ENCODE peak calls at places on chromosome 4, in four cellular contexts. One of them, this sample, is unnamed.

GRCh38 chr4:33255507-33255906 is 2535.3 kb downstream of the PCDH7 start:
- DNase-seq in SK-N-SH: no peak
- DNase-seq in left ventricle myocardium inferior: no peak
- DNase-seq in pancreas: no peak
- DNase-seq in this sample: no peak

GRCh38 chr4:41656572-41657301 is 91.8 kb downstream of the PHOX2B start:
- DNase-seq in SK-N-SH: no peak
- DNase-seq in left ventricle myocardium inferior: peak
- DNase-seq in pancreas: no peak
- DNase-seq in this sample: no peak

GRCh38 chr4:16116493-16116990 is 32.7 kb upstream of the PROM1 start:
- DNase-seq in SK-N-SH: no peak
- DNase-seq in left ventricle myocardium inferior: no peak
- DNase-seq in pancreas: no peak
- DNase-seq in this sample: no peak

GRCh38 chr4:134154097-134154496 is 47.5 kb downstream of the PABPC4L start:
- DNase-seq in SK-N-SH: no peak
- DNase-seq in left ventricle myocardium inferior: no peak
- DNase-seq in pancreas: no peak
- DNase-seq in this sample: no peak

GRCh38 chr4:153640476-153640802 is 43.6 kb upstream of the TLR2 start:
- DNase-seq in SK-N-SH: no peak
- DNase-seq in left ventricle myocardium inferior: no peak
- DNase-seq in pancreas: no peak
- DNase-seq in this sample: no peak

GRCh38 chr4:14513471-14513870 is 488.8 kb upstream of the CPEB2 start:
- DNase-seq in SK-N-SH: no peak
- DNase-seq in left ventricle myocardium inferior: no peak
- DNase-seq in pancreas: no peak
- DNase-seq in this sample: no peak

GRCh38 chr4:28916585-28916984 is 1803.6 kb upstream of the PCDH7 start:
- DNase-seq in SK-N-SH: no peak
- DNase-seq in left ventricle myocardium inferior: no peak
- DNase-seq in pancreas: no peak
- DNase-seq in this sample: no peak

GRCh38 chr4:96052827-96053226 is 212.9 kb downstream of the PDHA2 start:
- DNase-seq in SK-N-SH: no peak
- DNase-seq in left ventricle myocardium inferior: no peak
- DNase-seq in pancreas: no peak
- DNase-seq in this sample: no peak

GRCh38 chr4:102640669-102641068 is 120.1 kb downstream of the MANBA start:
- DNase-seq in SK-N-SH: no peak
- DNase-seq in left ventricle myocardium inferior: no peak
- DNase-seq in pancreas: no peak
- DNase-seq in this sample: no peak

GRCh38 chr4:74073358-74073757 is 25.6 kb downstream of the CXCL2 start:
- DNase-seq in SK-N-SH: no peak
- DNase-seq in left ventricle myocardium inferior: no peak
- DNase-seq in pancreas: no peak
- DNase-seq in this sample: no peak

GRCh38 chr4:171265190-171265818 is 547.9 kb upstream of the GALNTL6 start:
- DNase-seq in SK-N-SH: no peak
- DNase-seq in left ventricle myocardium inferior: no peak
- DNase-seq in pancreas: no peak
- DNase-seq in this sample: no peak

GRCh38 chr4:145260091-145260490 is 79.7 kb upstream of the OTUD4 start:
- DNase-seq in SK-N-SH: no peak
- DNase-seq in left ventricle myocardium inferior: no peak
- DNase-seq in pancreas: no peak
- DNase-seq in this sample: no peak

GRCh38 chr4:185679523-185679922 is 132.5 kb downstream of the SORBS2 start:
- DNase-seq in SK-N-SH: no peak
- DNase-seq in left ventricle myocardium inferior: no peak
- DNase-seq in pancreas: no peak
- DNase-seq in this sample: no peak

GRCh38 chr4:107913283-107913899 is 18.0 kb upstream of the CYP2U1 start:
- DNase-seq in SK-N-SH: peak
- DNase-seq in left ventricle myocardium inferior: no peak
- DNase-seq in pancreas: no peak
- DNase-seq in this sample: no peak

GRCh38 chr4:150501019-150501727 is 80.8 kb upstream of the MAB21L2 start:
- DNase-seq in SK-N-SH: no peak
- DNase-seq in left ventricle myocardium inferior: no peak
- DNase-seq in pancreas: no peak
- DNase-seq in this sample: no peak

GRCh38 chr4:40986375-40986774 is 228.0 kb downstream of the APBB2 start:
- DNase-seq in SK-N-SH: no peak
- DNase-seq in left ventricle myocardium inferior: no peak
- DNase-seq in pancreas: no peak
- DNase-seq in this sample: no peak

GRCh38 chr4:131974730-131975129 is 1174.4 kb upstream of the PCDH10 start:
- DNase-seq in SK-N-SH: no peak
- DNase-seq in left ventricle myocardium inferior: no peak
- DNase-seq in pancreas: no peak
- DNase-seq in this sample: no peak

GRCh38 chr4:86935499-86935832 is 655 bp downstream of the AFF1 start:
- DNase-seq in SK-N-SH: peak
- DNase-seq in left ventricle myocardium inferior: no peak
- DNase-seq in pancreas: no peak
- DNase-seq in this sample: peak

GRCh38 chr4:99529218-99529617 is 18.4 kb downstream of the C4orf17 start:
- DNase-seq in SK-N-SH: no peak
- DNase-seq in left ventricle myocardium inferior: no peak
- DNase-seq in pancreas: no peak
- DNase-seq in this sample: no peak

GRCh38 chr4:185872747-185873380 is 60.9 kb upstream of the SORBS2 start:
- DNase-seq in SK-N-SH: no peak
- DNase-seq in left ventricle myocardium inferior: no peak
- DNase-seq in pancreas: no peak
- DNase-seq in this sample: no peak

GRCh38 chr4:179110356-179110755 is 1668.1 kb upstream of the AGA start:
- DNase-seq in SK-N-SH: no peak
- DNase-seq in left ventricle myocardium inferior: no peak
- DNase-seq in pancreas: no peak
- DNase-seq in this sample: no peak

GRCh38 chr4:16641971-16642370 is 256.5 kb downstream of the LDB2 start:
- DNase-seq in SK-N-SH: no peak
- DNase-seq in left ventricle myocardium inferior: no peak
- DNase-seq in pancreas: no peak
- DNase-seq in this sample: no peak

GRCh38 chr4:119184128-119184527 is 28.4 kb upstream of the USP53 start:
- DNase-seq in SK-N-SH: no peak
- DNase-seq in left ventricle myocardium inferior: no peak
- DNase-seq in pancreas: no peak
- DNase-seq in this sample: no peak

GRCh38 chr4:75860606-75861005 is 41.6 kb downstream of the PPEF2 start:
- DNase-seq in SK-N-SH: no peak
- DNase-seq in left ventricle myocardium inferior: no peak
- DNase-seq in pancreas: no peak
- DNase-seq in this sample: no peak

GRCh38 chr4:52576326-52576725 is 82.8 kb downstream of the USP46 start:
- DNase-seq in SK-N-SH: no peak
- DNase-seq in left ventricle myocardium inferior: no peak
- DNase-seq in pancreas: no peak
- DNase-seq in this sample: no peak

GRCh38 chr4:10554694-10555093 is 97.5 kb upstream of the ZNF518B start:
- DNase-seq in SK-N-SH: peak
- DNase-seq in left ventricle myocardium inferior: no peak
- DNase-seq in pancreas: no peak
- DNase-seq in this sample: peak

GRCh38 chr4:153170407-153170806 is 33.8 kb upstream of the TRIM2 start:
- DNase-seq in SK-N-SH: no peak
- DNase-seq in left ventricle myocardium inferior: no peak
- DNase-seq in pancreas: no peak
- DNase-seq in this sample: no peak

GRCh38 chr4:129623233-129623632 is 527.3 kb downstream of the C4orf33 start:
- DNase-seq in SK-N-SH: no peak
- DNase-seq in left ventricle myocardium inferior: no peak
- DNase-seq in pancreas: no peak
- DNase-seq in this sample: no peak

GRCh38 chr4:2339458-2340271 is 77.8 kb upstream of the MXD4 start:
- DNase-seq in SK-N-SH: no peak
- DNase-seq in left ventricle myocardium inferior: no peak
- DNase-seq in pancreas: peak
- DNase-seq in this sample: no peak

GRCh38 chr4:173917255-173917960 is 366.1 kb downstream of the FBXO8 start:
- DNase-seq in SK-N-SH: no peak
- DNase-seq in left ventricle myocardium inferior: no peak
- DNase-seq in pancreas: no peak
- DNase-seq in this sample: no peak

GRCh38 chr4:6250235-6250983 is 19.2 kb upstream of the WFS1 start:
- DNase-seq in SK-N-SH: peak
- DNase-seq in left ventricle myocardium inferior: no peak
- DNase-seq in pancreas: no peak
- DNase-seq in this sample: peak

GRCh38 chr4:24912252-24913098 is at the start of gene CCDC149:
- DNase-seq in SK-N-SH: peak
- DNase-seq in left ventricle myocardium inferior: peak
- DNase-seq in pancreas: peak
- DNase-seq in this sample: no peak

GRCh38 chr4:29549308-29549707 is 1170.9 kb upstream of the PCDH7 start:
- DNase-seq in SK-N-SH: no peak
- DNase-seq in left ventricle myocardium inferior: no peak
- DNase-seq in pancreas: no peak
- DNase-seq in this sample: no peak

GRCh38 chr4:121454251-121454979 is 73.6 kb upstream of the QRFPR start:
- DNase-seq in SK-N-SH: no peak
- DNase-seq in left ventricle myocardium inferior: no peak
- DNase-seq in pancreas: no peak
- DNase-seq in this sample: no peak

GRCh38 chr4:169226565-169226964 is 44.2 kb downstream of the SH3RF1 start:
- DNase-seq in SK-N-SH: no peak
- DNase-seq in left ventricle myocardium inferior: no peak
- DNase-seq in pancreas: no peak
- DNase-seq in this sample: no peak

GRCh38 chr4:169222768-169223167 is 48.0 kb downstream of the SH3RF1 start:
- DNase-seq in SK-N-SH: no peak
- DNase-seq in left ventricle myocardium inferior: no peak
- DNase-seq in pancreas: no peak
- DNase-seq in this sample: no peak

GRCh38 chr4:169225812-169226211 is 44.9 kb downstream of the SH3RF1 start:
- DNase-seq in SK-N-SH: no peak
- DNase-seq in left ventricle myocardium inferior: no peak
- DNase-seq in pancreas: no peak
- DNase-seq in this sample: no peak

GRCh38 chr4:169228076-169228475 is 42.7 kb downstream of the SH3RF1 start:
- DNase-seq in SK-N-SH: no peak
- DNase-seq in left ventricle myocardium inferior: no peak
- DNase-seq in pancreas: no peak
- DNase-seq in this sample: no peak

DNA sequence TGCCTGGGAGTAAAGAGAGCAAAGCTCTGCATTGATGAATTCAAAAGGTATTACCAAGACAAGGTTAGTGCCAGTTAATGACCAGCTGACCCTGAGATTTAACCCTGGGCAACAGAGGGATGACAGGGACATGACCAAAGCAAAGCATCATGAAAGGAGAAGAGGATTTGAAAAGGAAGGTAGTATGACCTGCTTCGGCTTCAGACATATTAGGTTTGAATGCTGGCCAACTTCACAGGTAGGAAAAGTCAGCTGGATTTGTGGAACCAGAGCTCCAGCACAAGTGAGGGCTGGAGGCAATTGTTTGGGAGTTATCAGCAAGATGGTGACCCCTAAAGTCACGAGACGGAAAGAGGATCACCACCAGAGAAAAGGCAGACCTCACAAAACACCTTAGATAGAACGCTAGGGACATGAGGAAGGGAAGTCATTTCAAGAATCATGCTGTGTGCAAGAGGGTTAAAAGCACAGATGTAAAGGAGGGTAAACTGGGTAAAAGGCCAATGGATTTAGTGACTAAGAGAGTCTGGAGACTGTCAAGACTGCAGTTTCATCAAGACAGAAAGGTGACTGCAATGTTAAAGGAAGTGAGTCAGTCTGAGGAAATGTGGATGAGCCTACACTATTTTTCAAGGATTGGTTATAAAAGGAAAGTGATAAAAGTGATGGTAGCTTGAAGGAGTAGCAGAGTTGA is 45.6 kb downstream of the SH3RF1 start:
- DNase-seq in SK-N-SH: no peak
- DNase-seq in left ventricle myocardium inferior: no peak
- DNase-seq in pancreas: no peak
- DNase-seq in this sample: no peak
- H3K4me3 ChIP-seq in SK-N-SH: peak
- H3K4me3 ChIP-seq in left ventricle myocardium inferior: no peak
- H3K4me3 ChIP-seq in pancreas: no peak
- H3K4me3 ChIP-seq in this sample: no peak

DNA sequence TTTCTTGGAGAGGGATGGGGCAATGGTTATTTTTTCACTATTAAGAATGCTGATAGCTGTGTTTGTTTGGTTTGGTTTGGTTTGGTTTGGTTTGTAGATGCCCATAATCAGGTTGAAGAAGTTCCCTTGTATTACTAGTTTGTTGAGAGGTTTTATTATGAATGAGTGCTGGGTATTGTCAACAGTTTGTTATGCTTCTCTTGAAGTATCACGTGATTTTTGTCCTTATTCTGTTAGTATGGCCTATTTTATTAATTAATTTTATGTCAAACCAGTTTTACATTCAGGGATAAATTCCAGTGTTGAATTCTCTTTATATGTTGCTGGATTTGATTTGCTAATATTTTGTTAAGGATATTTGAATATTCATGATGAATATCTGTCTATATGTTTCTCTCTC is 449.8 kb upstream of the NWD2 start:
- DNase-seq in SK-N-SH: no peak
- DNase-seq in left ventricle myocardium inferior: no peak
- DNase-seq in pancreas: no peak
- DNase-seq in this sample: no peak
- H3K4me3 ChIP-seq in SK-N-SH: no peak
- H3K4me3 ChIP-seq in left ventricle myocardium inferior: no peak
- H3K4me3 ChIP-seq in pancreas: no peak
- H3K4me3 ChIP-seq in this sample: no peak

GRCh38 chr4:156771171-156771837 is 200.3 kb downstream of the PDGFC start:
- DNase-seq in SK-N-SH: peak
- DNase-seq in left ventricle myocardium inferior: no peak
- DNase-seq in pancreas: no peak
- DNase-seq in this sample: no peak
- H3K4me3 ChIP-seq in SK-N-SH: peak
- H3K4me3 ChIP-seq in left ventricle myocardium inferior: peak
- H3K4me3 ChIP-seq in pancreas: no peak
- H3K4me3 ChIP-seq in this sample: no peak

GRCh38 chr4:3771932-3772495 is 5.8 kb downstream of the ADRA2C start:
- DNase-seq in SK-N-SH: no peak
- DNase-seq in left ventricle myocardium inferior: no peak
- DNase-seq in pancreas: peak
- DNase-seq in this sample: no peak
- H3K4me3 ChIP-seq in SK-N-SH: no peak
- H3K4me3 ChIP-seq in left ventricle myocardium inferior: no peak
- H3K4me3 ChIP-seq in pancreas: no peak
- H3K4me3 ChIP-seq in this sample: no peak

GRCh38 chr4:159780196-159780922 is 677.5 kb downstream of the RAPGEF2 start:
- DNase-seq in SK-N-SH: no peak
- DNase-seq in left ventricle myocardium inferior: no peak
- DNase-seq in pancreas: no peak
- DNase-seq in this sample: no peak
- H3K4me3 ChIP-seq in SK-N-SH: no peak
- H3K4me3 ChIP-seq in left ventricle myocardium inferior: no peak
- H3K4me3 ChIP-seq in pancreas: no peak
- H3K4me3 ChIP-seq in this sample: no peak

GRCh38 chr4:159480826-159481225 is 377.9 kb downstream of the RAPGEF2 start:
- DNase-seq in SK-N-SH: no peak
- DNase-seq in left ventricle myocardium inferior: no peak
- DNase-seq in pancreas: no peak
- DNase-seq in this sample: no peak
- H3K4me3 ChIP-seq in SK-N-SH: no peak
- H3K4me3 ChIP-seq in left ventricle myocardium inferior: no peak
- H3K4me3 ChIP-seq in pancreas: no peak
- H3K4me3 ChIP-seq in this sample: no peak

GRCh38 chr4:81504685-81505598 is 33.2 kb upstream of the RASGEF1B start:
- DNase-seq in SK-N-SH: no peak
- DNase-seq in left ventricle myocardium inferior: peak
- DNase-seq in pancreas: no peak
- DNase-seq in this sample: peak
- H3K4me3 ChIP-seq in SK-N-SH: no peak
- H3K4me3 ChIP-seq in left ventricle myocardium inferior: peak
- H3K4me3 ChIP-seq in pancreas: no peak
- H3K4me3 ChIP-seq in this sample: peak